ENCODE peak calls at places on chromosome 1, in seven cellular contexts. X is pancreas, T is prostate gland, K is BE2C, V is tibial nerve, A is fibroblast of pulmonary artery, B is colonic mucosa. G is an unnamed sample.
A peak's percentile ranks its signal among the peaks of the same experiment; 100 is the strongest.

GRCh38 chr1:202106340-202107284 is 16.1 kb upstream of the GPR37L1 start:
- DNase-seq in T (no peak), V (no peak), K (no peak), X (peak; percentile 73), B (peak; percentile 94), A (no peak), G (no peak)

GRCh38 chr1:100038401-100039306 is 68.9 kb downstream of the SLC35A3 start:
- DNase-seq in K (peak; percentile 56), X (peak; percentile 80), T (peak; percentile 53), A (peak; percentile 74), B (peak; percentile 72), V (peak; percentile 14), G (no peak)

GRCh38 chr1:153612111-153612754 is 704 bp downstream of the S100A16 start:
- DNase-seq in T (peak; percentile 69), K (no peak), V (no peak), X (no peak), B (no peak), A (no peak), G (no peak)

GRCh38 chr1:170790651-170791071 is 126.7 kb downstream of the PRRX1 start:
- DNase-seq in X (no peak), T (no peak), B (no peak), A (peak; percentile 16), V (no peak), K (no peak), G (no peak)

GRCh38 chr1:100323428-100324106 is 28.7 kb upstream of the CDC14A start:
- DNase-seq in A (no peak), V (no peak), B (no peak), X (no peak), T (no peak), K (no peak), G (peak; percentile 17)

GRCh38 chr1:1054971-1055370 is 19.1 kb downstream of the RNF223 start:
- DNase-seq in B (no peak), X (no peak), T (no peak), A (no peak), K (no peak), V (no peak), G (no peak)

GRCh38 chr1:210340751-210341328 is 12.1 kb downstream of the HHAT start:
- DNase-seq in X (no peak), A (no peak), B (no peak), V (no peak), K (no peak), T (no peak), G (no peak)

GRCh38 chr1:208237241-208237640 is 6.9 kb downstream of the PLXNA2 start:
- DNase-seq in A (peak; percentile 65), V (no peak), X (no peak), K (no peak), T (no peak), B (no peak), G (no peak)

GRCh38 chr1:21933397-21934248 is 3.5 kb downstream of the HSPG2 start:
- DNase-seq in B (peak; percentile 74), K (no peak), T (peak; percentile 87), X (no peak), V (no peak), A (no peak), G (no peak)

GRCh38 chr1:173112129-173112528 is 61.4 kb upstream of the TNFSF18 start:
- DNase-seq in B (no peak), V (no peak), T (no peak), K (no peak), A (peak; percentile 86), X (no peak), G (no peak)

GRCh38 chr1:44620072-44620471 is 54.2 kb downstream of the TMEM53 start:
- DNase-seq in T (no peak), K (no peak), B (no peak), A (no peak), V (no peak), X (no peak), G (no peak)

GRCh38 chr1:102099916-102100315 is 103.2 kb upstream of the OLFM3 start:
- DNase-seq in X (no peak), V (no peak), B (no peak), K (no peak), A (no peak), T (no peak), G (no peak)

GRCh38 chr1:160354388-160354985 is 11.3 kb downstream of the NCSTN start:
- DNase-seq in X (no peak), A (peak; percentile 50), K (peak; percentile 46), V (no peak), B (no peak), T (no peak), G (no peak)

GRCh38 chr1:24400065-24400464 is 13.5 kb downstream of the STPG1 start:
- DNase-seq in A (no peak), X (no peak), T (no peak), B (no peak), V (no peak), K (no peak), G (no peak)
- TF ChIP-seq CTCF in A (no peak), X (no peak), T (no peak), B (no peak), V (no peak), K (no peak), G (no peak)

DNA sequence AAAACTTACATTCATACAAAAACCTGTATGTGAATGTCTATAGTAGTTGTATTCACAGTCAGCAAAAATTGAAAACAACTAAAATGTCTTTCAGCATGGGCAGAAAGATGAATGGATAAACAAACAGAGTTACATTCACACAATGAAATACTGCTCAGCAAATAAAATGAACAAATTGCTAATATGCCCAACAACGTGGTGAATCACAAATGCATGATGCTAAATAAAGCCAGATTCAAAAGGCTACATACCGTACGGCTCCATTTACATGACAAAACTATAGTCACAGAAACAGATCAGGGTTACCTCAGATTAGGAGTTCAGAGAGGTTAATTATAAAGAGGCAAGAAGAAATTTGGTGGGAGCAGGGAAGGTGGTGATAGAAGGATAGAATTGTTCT is 100.7 kb upstream of the KCTD3 start:
- DNase-seq in K (no peak), B (no peak), V (no peak), A (no peak), T (no peak), X (no peak), G (no peak)
- H3K4me3 ChIP-seq in K (no peak overlapping the region), B (no peak overlapping the region), V (no peak overlapping the region), A (no peak overlapping the region), T (no peak overlapping the region), X (no peak overlapping the region), G (no peak overlapping the region)

DNA sequence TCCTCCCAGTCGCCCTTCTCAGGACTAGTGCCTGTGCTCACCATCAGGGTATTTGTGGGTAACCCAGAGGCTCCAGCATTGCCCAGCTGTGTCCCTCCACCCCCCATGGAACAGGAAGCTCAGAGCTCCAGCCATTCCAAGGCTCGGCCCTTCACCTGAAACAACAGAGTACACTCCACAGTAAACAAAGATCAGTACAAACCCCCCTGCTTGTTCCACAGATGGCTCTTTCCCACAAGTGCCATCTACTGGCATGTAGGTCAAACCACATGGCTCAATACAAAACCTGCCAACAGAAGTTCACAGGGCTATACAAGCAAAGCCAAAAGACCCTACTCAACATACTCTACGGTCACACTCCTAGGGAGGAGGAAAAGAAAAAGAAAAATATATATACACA is 258.7 kb downstream of the AGBL4 start:
- DNase-seq in B (no peak), X (no peak), V (no peak), T (no peak), K (peak; percentile 25), A (no peak), G (no peak)
- TF ChIP-seq CTCF in B (no peak), X (no peak), V (no peak), T (no peak), K (peak; percentile 64), A (no peak), G (peak; percentile 27)

GRCh38 chr1:217040696-217041095 is 317.5 kb upstream of the ESRRG start:
- DNase-seq in B (no peak), K (no peak), V (no peak), T (no peak), X (no peak), A (peak; percentile 2), G (no peak)

GRCh38 chr1:217036757-217037156 is 313.5 kb upstream of the ESRRG start:
- DNase-seq in B (no peak), K (no peak), V (no peak), X (no peak), A (no peak), T (no peak), G (no peak)

GRCh38 chr1:217039926-217040325 is 316.7 kb upstream of the ESRRG start:
- DNase-seq in T (no peak), X (no peak), B (no peak), K (no peak), V (no peak), A (no peak), G (no peak)
- H3K4me3 ChIP-seq in T (no peak overlapping the region), X (no peak overlapping the region), B (no peak overlapping the region), K (no peak overlapping the region), V (no peak overlapping the region), A (no peak overlapping the region), G (no peak overlapping the region)

GRCh38 chr1:197807216-197807615 is 31.9 kb upstream of the DENND1B start:
- DNase-seq in X (no peak), B (no peak), A (no peak), K (no peak), T (no peak), V (no peak), G (no peak)
- TF ChIP-seq CTCF in X (no peak), B (no peak), A (no peak), K (no peak), T (no peak), V (no peak), G (no peak)

GRCh38 chr1:166974647-166975345 is 544 bp downstream of the ILDR2 start:
- DNase-seq in X (no peak), B (no peak), K (no peak), V (no peak), T (no peak), A (no peak), G (no peak)
- H3K4me3 ChIP-seq in X (peak overlapping the region; percentile 5), B (peak overlapping the region; percentile 16), K (peak overlapping the region; percentile 38), V (peak overlapping the region; percentile 52), T (peak overlapping the region; percentile 57), A (peak overlapping the region; percentile 43), G (peak overlapping the region; percentile 59)

GRCh38 chr1:95953005-95953404 is 719.0 kb downstream of the RWDD3 start:
- DNase-seq in B (no peak), V (no peak), A (peak; percentile 23), T (no peak), X (no peak), K (peak; percentile 48), G (no peak)
- TF ChIP-seq CTCF in B (no peak), V (no peak), A (peak; percentile 9), T (no peak), X (no peak), K (peak; percentile 44), G (peak; percentile 20)

DNA sequence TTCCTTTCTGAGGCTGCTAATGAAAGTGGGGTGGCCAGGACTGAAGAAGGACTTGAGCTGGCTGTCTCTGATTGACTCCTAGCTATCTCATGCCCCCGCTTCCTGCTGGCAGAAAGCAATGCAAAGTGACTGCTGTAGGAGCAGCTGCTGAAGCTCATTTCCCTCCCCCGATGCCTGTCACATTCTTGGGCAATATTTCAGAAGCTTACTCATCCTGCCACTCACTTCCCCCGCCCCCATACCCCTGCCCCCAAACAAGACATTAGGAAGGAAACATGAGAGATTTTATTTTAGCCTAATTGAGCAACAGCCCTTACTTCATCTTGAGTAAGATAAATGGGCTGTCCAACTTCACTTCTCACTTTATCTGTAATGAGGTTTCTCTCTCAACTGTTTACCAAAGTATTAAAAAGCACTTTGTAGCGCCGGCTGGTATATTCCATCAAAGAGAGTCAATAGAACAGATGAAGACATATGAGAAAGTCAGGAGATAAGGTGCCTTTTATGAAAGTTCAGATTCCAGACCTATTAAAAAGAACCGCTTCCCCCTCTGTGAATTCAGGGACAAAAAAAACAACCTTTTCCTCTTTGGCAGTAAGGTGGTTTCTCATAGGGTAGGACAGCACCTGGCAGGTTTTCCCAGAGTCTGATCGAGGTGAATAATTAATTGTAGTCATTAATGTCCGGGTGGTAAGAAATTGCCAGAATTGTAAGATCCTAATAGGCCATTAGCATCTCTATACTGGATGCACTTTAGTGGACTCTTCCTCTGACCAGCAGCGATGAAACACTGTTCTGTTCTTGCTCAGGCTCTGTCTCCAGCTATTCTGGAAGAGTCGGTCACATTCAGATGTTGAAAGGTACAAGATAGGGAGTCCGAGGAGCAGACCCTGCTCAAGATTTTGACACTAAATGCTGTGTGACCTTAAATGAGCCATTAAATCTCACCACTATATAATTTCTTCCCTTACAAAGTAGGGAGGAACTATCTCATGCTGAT is 70.2 kb downstream of the SH3GLB1 start:
- DNase-seq in V (peak; percentile 15), X (no peak), T (no peak), B (peak; percentile 42), K (peak; percentile 61), A (peak; percentile 96), G (peak; percentile 39)
- H3K4me3 ChIP-seq in V (no peak overlapping the region), X (no peak overlapping the region), T (no peak overlapping the region), B (no peak overlapping the region), K (no peak overlapping the region), A (peak overlapping the region; percentile 0), G (peak overlapping the region; percentile 8)